ENCODE peak calls at places on chromosomes 12 and 14, in ten cellular contexts. Q is body of pancreas; W is stimulated activated CD4-positive, alpha-beta T cell treated with anti-CD3 and anti-CD28 coated beads, TNF-alpha, amount 100 ng/mL, for 24 hours; K is activated CD4-positive, alpha-beta T cell treated with anti-CD3 and anti-CD28 coated beads for 48 hours; Z is EL; G is astrocyte of the spinal cord; F is C1 segment of cervical spinal cord; H is NCI-H1105 treated with DMSO at 0.1 percent for 48 hours; T is Panc1; R is uterus. N is an unnamed sample.

GRCh38 chr14:36424478-36425102 is 95.4 kb downstream of the NKX2-1 start:
- DNase-seq in G (no peak), K (no peak), F (no peak), H (peak; percentile 100), Z (no peak), Q (no peak), R (no peak), T (no peak), W (no peak), N (no peak)

GRCh38 chr14:84937044-84937443 is 592.9 kb upstream of the FLRT2 start:
- DNase-seq in K (no peak), H (no peak), W (no peak), G (no peak), Z (no peak), F (no peak), T (no peak), R (no peak), Q (no peak), N (no peak)

GRCh38 chr14:101965796-101966718 is 1.7 kb downstream of the DYNC1H1 start:
- DNase-seq in Z (peak; percentile 40), W (no peak), F (no peak), T (no peak), K (no peak), G (peak; percentile 46), Q (no peak), H (no peak), R (no peak), N (no peak)

GRCh38 chr12:49627752-49628360 is 4.5 kb downstream of the PRPF40B start:
- DNase-seq in G (peak; percentile 66), R (no peak), F (no peak), T (no peak), H (no peak), K (no peak), Q (no peak), Z (peak; percentile 63), W (no peak), N (no peak)

GRCh38 chr14:76937181-76938091 is 91.1 kb downstream of the IRF2BPL start:
- DNase-seq in F (no peak), T (no peak), Z (peak; percentile 69), K (no peak), H (peak; percentile 73), W (no peak), G (peak; percentile 91), Q (no peak), R (peak; percentile 73), N (no peak)

GRCh38 chr12:122346054-122346453 is 76.4 kb downstream of the CLIP1 start:
- DNase-seq in T (no peak), Q (no peak), K (no peak), H (no peak), F (no peak), G (no peak), Z (no peak), W (no peak), R (no peak), N (no peak)

GRCh38 chr12:103012884-103013283 is 55.4 kb downstream of the ASCL1 start:
- DNase-seq in H (no peak), K (no peak), R (no peak), T (no peak), Q (no peak), Z (no peak), G (no peak), F (peak; percentile 46), W (no peak), N (no peak)

GRCh38 chr12:2250797-2251196 is 198.0 kb downstream of the CACNA1C start:
- DNase-seq in Z (peak; percentile 39), F (no peak), W (no peak), Q (no peak), K (no peak), T (no peak), R (no peak), G (no peak), H (no peak), N (no peak)

GRCh38 chr14:96173646-96174475 is 30.8 kb upstream of the BDKRB2 start:
- DNase-seq in W (no peak), Z (no peak), T (no peak), K (no peak), H (no peak), Q (no peak), G (no peak), R (no peak), F (no peak), N (no peak)

GRCh38 chr14:77407158-77407557 is 16.2 kb downstream of the NOXRED1 start:
- DNase-seq in H (no peak), Z (no peak), G (no peak), K (no peak), F (peak; percentile 1), R (no peak), Q (no peak), W (no peak), T (no peak), N (no peak)

GRCh38 chr12:77761286-77761685 is 69.4 kb upstream of the NAV3 start:
- DNase-seq in Z (no peak), K (no peak), T (no peak), Q (no peak), F (no peak), W (no peak), G (no peak), H (no peak), R (no peak), N (no peak)

GRCh38 chr12:32756476-32757158 is 920 bp upstream of the YARS2 start:
- DNase-seq in W (no peak), R (no peak), H (no peak), Z (peak; percentile 11), Q (no peak), F (no peak), K (no peak), G (no peak), T (no peak), N (no peak)

GRCh38 chr12:51307655-51308593 is 16.1 kb downstream of the BIN2 start:
- DNase-seq in R (no peak), Q (no peak), T (peak; percentile 87), F (no peak), G (peak; percentile 87), K (no peak), Z (peak; percentile 81), H (no peak), W (no peak), N (no peak)

GRCh38 chr14:104795468-104795780 is at the start of gene AKT1:
- DNase-seq in G (no peak), H (no peak), W (no peak), F (no peak), Z (no peak), Q (no peak), T (no peak), R (no peak), K (no peak), N (no peak)

GRCh38 chr14:42023452-42023851 is 416.8 kb downstream of the LRFN5 start:
- DNase-seq in W (no peak), Z (no peak), F (no peak), T (no peak), G (no peak), K (no peak), R (no peak), Q (no peak), H (no peak), N (no peak)

GRCh38 chr14:31955941-31956579 is 121.0 kb upstream of the ARHGAP5 start:
- DNase-seq in Z (no peak), K (no peak), T (no peak), F (no peak), Q (no peak), W (no peak), H (no peak), G (no peak), R (no peak), N (no peak)

GRCh38 chr12:15682826-15683225 is 106.4 kb downstream of the EPS8 start:
- DNase-seq in R (no peak), H (no peak), T (no peak), W (no peak), K (no peak), F (no peak), Z (peak; percentile 75), Q (no peak), G (no peak), N (no peak)

GRCh38 chr14:101471723-101472517 is 89.4 kb upstream of the DIO3 start:
- DNase-seq in H (no peak), F (no peak), W (no peak), Q (peak; percentile 10), Z (no peak), T (no peak), G (no peak), K (no peak), R (peak; percentile 8), N (no peak)

N was measured in lung.